ENCODE peak calls at places on chromosomes 16 and 17, in five cellular contexts. T is activated T-helper 9 cell treated with anti-CD3 and anti-CD28 coated beads, Interleukin-2, amount 50 U/mL, for 16 hours; S is T-helper 1 cell; F is left kidney; I is HCT116. P is an unnamed sample.

GRCh38 chr16:23679274-23679985 is 741 bp downstream of the PLK1 start:
- DNase-seq in F (peak), T (no peak), S (peak), I (no peak), P (no peak)

GRCh38 chr17:16286009-16286946 is 67.0 kb downstream of the CENPV start:
- DNase-seq in F (peak), I (peak), T (peak), S (peak), P (peak)

GRCh38 chr16:83727751-83728352 is 79.9 kb upstream of the HSBP1 start:
- DNase-seq in T (no peak), F (no peak), I (no peak), S (no peak), P (no peak)

GRCh38 chr17:30273373-30273772 is 18.4 kb downstream of the BLMH start:
- DNase-seq in T (no peak), I (no peak), S (no peak), F (no peak), P (no peak)

GRCh38 chr17:76404976-76405563 is 20.7 kb downstream of the SPHK1 start:
- DNase-seq in T (no peak), S (no peak), I (no peak), F (no peak), P (peak)

GRCh38 chr17:81347437-81347836 is 47.8 kb upstream of the BAHCC1 start:
- DNase-seq in I (no peak), S (no peak), F (no peak), T (no peak), P (no peak)

GRCh38 chr16:3950343-3951193 is 70.1 kb upstream of the CREBBP start:
- DNase-seq in I (no peak), S (no peak), F (peak), T (no peak), P (peak)

GRCh38 chr17:34081269-34081668 is 173.8 kb upstream of the CCL2 start:
- DNase-seq in F (peak), I (no peak), T (no peak), S (no peak), P (no peak)

GRCh38 chr17:76163919-76164318 is 22.9 kb upstream of the FOXJ1 start:
- DNase-seq in F (no peak), I (no peak), S (no peak), T (no peak), P (no peak)

GRCh38 chr17:42389902-42390301 is 1.7 kb upstream of the STAT3 start:
- DNase-seq in F (no peak), S (no peak), I (no peak), T (no peak), P (no peak)

GRCh38 chr17:29977836-29978235 is 36.4 kb downstream of the EFCAB5 start:
- DNase-seq in F (no peak), T (no peak), I (no peak), S (no peak), P (no peak)